ENCODE peak calls at places on chromosomes 3 and 15, in five cellular contexts. L is cardiac muscle cell, Q is esophagus squamous epithelium, O is tibial nerve, B is PC-3. J is an unnamed sample.

GRCh38 chr3:42214064-42214463 is 51.9 kb downstream of the CCK start:
- DNase-seq in Q (no peak), B (no peak), L (no peak), O (no peak), J (no peak)

GRCh38 chr3:189340680-189341460 is 169.1 kb downstream of the TPRG1 start:
- DNase-seq in L (no peak), B (peak), O (no peak), Q (no peak), J (no peak)

GRCh38 chr3:6216135-6216792 is 644.7 kb upstream of the GRM7 start:
- DNase-seq in Q (no peak), O (no peak), L (no peak), B (no peak), J (no peak)

GRCh38 chr15:37050345-37050744 is 50.0 kb downstream of the MEIS2 start:
- DNase-seq in O (no peak), B (no peak), L (no peak), Q (no peak), J (no peak)

GRCh38 chr3:56802411-56802745 is 629 bp upstream of the ARHGEF3 start:
- DNase-seq in Q (no peak), B (no peak), O (no peak), L (no peak), J (no peak)

GRCh38 chr15:90101130-90101968 is 919 bp downstream of the IDH2 start:
- DNase-seq in O (no peak), L (peak), B (no peak), Q (no peak), J (no peak)

GRCh38 chr3:39189648-39190269 is 2.6 kb downstream of the XIRP1 start:
- DNase-seq in Q (no peak), L (peak), O (no peak), B (peak), J (no peak)

GRCh38 chr15:93171476-93171875 is 82.5 kb upstream of the RGMA start:
- DNase-seq in Q (no peak), B (no peak), L (no peak), O (no peak), J (no peak)

GRCh38 chr3:172615296-172615695 is 92.1 kb upstream of the TNFSF10 start:
- DNase-seq in Q (no peak), L (no peak), B (no peak), O (no peak), J (no peak)

GRCh38 chr3:40387001-40387894 is at the start of gene ENTPD3:
- DNase-seq in B (peak), Q (no peak), O (no peak), L (peak), J (no peak)

GRCh38 chr3:183812746-183813445 is 12.5 kb downstream of the MAP6D1 start:
- DNase-seq in O (no peak), Q (no peak), L (no peak), B (no peak), J (no peak)

GRCh38 chr3:180680097-180680430 is 775 bp upstream of the CCDC39 start:
- DNase-seq in L (peak), B (no peak), Q (no peak), O (no peak), J (no peak)

GRCh38 chr3:50419595-50419994 is 60.3 kb upstream of the TMEM115 start:
- DNase-seq in O (no peak), L (no peak), B (no peak), Q (no peak), J (no peak)

GRCh38 chr3:4350789-4351163 is 47.6 kb downstream of the SETMAR start:
- DNase-seq in L (peak), O (no peak), B (peak), Q (peak), J (no peak)

J was measured in suprapubic skin.